ENCODE peak calls at places on chromosome 12, in eight cellular contexts. L, S, O, H, W, J, Z and B are unnamed samples.

GRCh38 chr12:26768611-26769603 is 64.1 kb downstream of the ITPR2 start:
- DNase-seq in L (no peak), S (no peak), O (no peak), H (peak; percentile 53), W (no peak), J (no peak), Z (no peak), B (no peak)

GRCh38 chr12:47307680-47308399 is 228.1 kb upstream of the AMIGO2 start:
- DNase-seq in L (no peak), S (no peak), O (peak; percentile 41), H (peak; percentile 58), W (no peak), J (peak; percentile 73), Z (peak; percentile 76), B (peak; percentile 36)

GRCh38 chr12:17344649-17345048 is 738.7 kb upstream of the LMO3 start:
- DNase-seq in L (no peak), S (no peak), O (no peak), H (no peak), W (no peak), J (no peak), Z (no peak), B (no peak)

GRCh38 chr12:29306267-29306666 is 74.7 kb downstream of the ERGIC2 start:
- DNase-seq in L (no peak), S (no peak), O (no peak), H (no peak), W (no peak), J (no peak), Z (no peak), B (no peak)

GRCh38 chr12:94109154-94109553 is 39.2 kb upstream of the PLXNC1 start:
- DNase-seq in L (no peak), S (no peak), O (no peak), H (peak; percentile 14), W (no peak), J (peak; percentile 71), Z (no peak), B (no peak)

GRCh38 chr12:54680374-54680773 is 32.2 kb upstream of the DCD start:
- DNase-seq in L (no peak), S (no peak), O (peak; percentile 37), H (peak; percentile 22), W (no peak), J (peak; percentile 10), Z (peak; percentile 11), B (peak; percentile 23)

GRCh38 chr12:78490841-78491240 is 373.7 kb upstream of the SYT1 start:
- DNase-seq in L (no peak), S (no peak), O (no peak), H (no peak), W (no peak), J (peak; percentile 1), Z (no peak), B (no peak)

GRCh38 chr12:75913502-75914110 is 118.0 kb downstream of the PHLDA1 start:
- DNase-seq in L (no peak), S (peak; percentile 50), O (no peak), H (no peak), W (no peak), J (no peak), Z (no peak), B (no peak)

GRCh38 chr12:62813031-62813829 is 121.7 kb downstream of the PPM1H start:
- DNase-seq in L (peak; percentile 10), S (peak; percentile 59), O (peak; percentile 61), H (peak; percentile 42), W (peak; percentile 69), J (peak; percentile 68), Z (peak; percentile 4), B (peak; percentile 41)

GRCh38 chr12:14548609-14549008 is 19.1 kb downstream of the PLBD1 start:
- DNase-seq in L (no peak), S (no peak), O (no peak), H (no peak), W (no peak), J (no peak), Z (no peak), B (no peak)

GRCh38 chr12:117023998-117024960 is 74.9 kb downstream of the TESC start:
- DNase-seq in L (no peak), S (no peak), O (peak; percentile 23), H (no peak), W (no peak), J (no peak), Z (no peak), B (no peak)

GRCh38 chr12:85279449-85280137 is 427 bp upstream of the ALX1 start:
- DNase-seq in L (no peak), S (no peak), O (no peak), H (peak; percentile 5), W (peak; percentile 49), J (no peak), Z (no peak), B (no peak)

GRCh38 chr12:130041983-130042812 is 120.1 kb upstream of the FZD10 start:
- DNase-seq in L (no peak), S (no peak), O (no peak), H (no peak), W (peak; percentile 86), J (no peak), Z (peak; percentile 45), B (peak; percentile 24)

GRCh38 chr12:46103691-46104090 is 113.3 kb upstream of the SCAF11 start:
- DNase-seq in L (no peak), S (no peak), O (no peak), H (no peak), W (no peak), J (no peak), Z (no peak), B (no peak)

GRCh38 chr12:54008260-54008552 is 579 bp upstream of the HOXC8 start:
- DNase-seq in L (no peak), S (no peak), O (no peak), H (no peak), W (no peak), J (no peak), Z (no peak), B (no peak)

GRCh38 chr12:96237465-96238077 is 43.4 kb downstream of the ELK3 start:
- DNase-seq in L (peak; percentile 52), S (peak; percentile 75), O (peak; percentile 44), H (no peak), W (no peak), J (peak; percentile 97), Z (no peak), B (peak; percentile 29)

GRCh38 chr12:122946690-122947271 is 19.5 kb downstream of the ABCB9 start:
- DNase-seq in L (peak; percentile 46), S (peak; percentile 73), O (peak; percentile 85), H (peak; percentile 81), W (no peak), J (peak; percentile 100), Z (no peak), B (peak; percentile 85)

GRCh38 chr12:49357099-49357678 is 10.1 kb upstream of the SPATS2 start:
- DNase-seq in L (no peak), S (no peak), O (no peak), H (no peak), W (no peak), J (peak; percentile 75), Z (no peak), B (no peak)

GRCh38 chr12:9951026-9951652 is 19.0 kb upstream of the CLEC2A start:
- DNase-seq in L (peak; percentile 1), S (no peak), O (no peak), H (peak; percentile 43), W (no peak), J (no peak), Z (peak; percentile 68), B (no peak)

GRCh38 chr12:109270494-109270893 is 38.6 kb downstream of the FOXN4 start:
- DNase-seq in L (no peak), S (no peak), O (no peak), H (no peak), W (no peak), J (no peak), Z (no peak), B (no peak)
- H3K36me3 ChIP-seq in L (no peaks in the 10 kb centered on the region), S (no peaks in the 10 kb centered on the region), O (peaks cover 40% of the 10 kb centered on the region), H (peaks cover 3% of the 10 kb centered on the region), W (peaks cover 6% of the 10 kb centered on the region), J (peaks cover 3% of the 10 kb centered on the region), Z (peaks cover 20% of the 10 kb centered on the region), B (no peaks in the 10 kb centered on the region)

GRCh38 chr12:92417343-92417742 is 271.7 kb upstream of the BTG1 start:
- DNase-seq in L (no peak), S (no peak), O (no peak), H (no peak), W (no peak), J (no peak), Z (no peak), B (no peak)

GRCh38 chr12:92414383-92415065 is 268.9 kb upstream of the BTG1 start:
- DNase-seq in L (no peak), S (no peak), O (no peak), H (peak; percentile 46), W (no peak), J (peak; percentile 51), Z (no peak), B (no peak)

GRCh38 chr12:92412931-92413685 is 267.5 kb upstream of the BTG1 start:
- DNase-seq in L (no peak), S (no peak), O (no peak), H (no peak), W (no peak), J (peak; percentile 10), Z (no peak), B (no peak)

GRCh38 chr12:92419201-92419600 is 273.6 kb upstream of the BTG1 start:
- DNase-seq in L (no peak), S (no peak), O (no peak), H (no peak), W (no peak), J (no peak), Z (no peak), B (no peak)

DNA sequence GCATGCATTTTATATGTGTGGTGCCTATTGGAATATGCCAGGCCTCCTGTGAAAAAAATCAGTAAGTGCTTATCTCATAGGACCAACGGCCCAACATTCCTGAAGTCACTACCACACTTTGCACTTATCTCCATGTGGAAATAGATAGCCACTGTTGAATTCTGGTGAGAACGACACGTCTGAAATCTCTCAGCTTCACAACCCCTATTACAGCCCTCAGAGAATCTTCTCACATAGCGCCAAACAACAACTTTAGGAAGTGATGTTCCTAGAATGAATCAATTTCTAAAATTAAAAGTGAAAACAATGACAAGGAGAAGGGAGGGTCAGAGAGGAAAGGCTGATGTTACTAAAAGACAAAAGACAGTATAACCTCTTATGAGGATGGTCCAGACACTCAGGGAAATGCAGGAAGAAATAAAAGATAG is 270.8 kb upstream of the BTG1 start:
- DNase-seq in L (no peak), S (no peak), O (no peak), H (no peak), W (no peak), J (no peak), Z (no peak), B (no peak)
- H3K4me1 ChIP-seq in L (no peaks in the 10 kb centered on the region), S (peaks cover 24% of the 10 kb centered on the region), O (peaks cover 5% of the 10 kb centered on the region), H (no peaks in the 10 kb centered on the region), W (no peaks in the 10 kb centered on the region), J (no peaks in the 10 kb centered on the region), Z (no peaks in the 10 kb centered on the region), B (no peaks in the 10 kb centered on the region)

DNA sequence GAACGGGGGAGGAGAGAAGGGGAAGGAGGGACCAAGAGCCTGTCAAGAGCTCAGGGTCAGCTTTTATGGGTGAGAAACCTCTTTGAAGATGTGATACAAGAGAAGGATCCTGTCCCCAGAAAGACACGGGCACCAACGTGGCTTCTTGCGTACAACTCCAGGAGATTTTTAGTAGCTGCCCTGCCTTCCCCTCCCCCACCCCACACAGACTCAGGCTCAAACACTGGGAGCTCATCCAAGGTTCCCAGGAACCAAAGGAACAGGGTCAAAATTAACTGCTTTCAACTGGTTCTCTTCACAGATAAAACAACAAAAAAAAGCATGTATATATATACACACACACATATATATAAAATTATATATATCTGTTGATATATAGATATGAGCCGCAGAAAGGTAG is 34.6 kb downstream of the APPL2 start:
- DNase-seq in L (no peak), S (peak; percentile 27), O (peak; percentile 41), H (no peak), W (no peak), J (no peak), Z (no peak), B (no peak)
- H3K36me3 ChIP-seq in L (peaks cover 23% of the 10 kb centered on the region), S (no peaks in the 10 kb centered on the region), O (peaks cover 97% of the 10 kb centered on the region), H (peaks cover 22% of the 10 kb centered on the region), W (no peaks in the 10 kb centered on the region), J (peaks cover 74% of the 10 kb centered on the region), Z (peaks cover 92% of the 10 kb centered on the region), B (no peaks in the 10 kb centered on the region)

GRCh38 chr12:113470871-113471618 is 626 bp downstream of the LHX5 start:
- DNase-seq in L (no peak), S (no peak), O (no peak), H (no peak), W (no peak), J (no peak), Z (no peak), B (no peak)
- H3K4me1 ChIP-seq in L (peaks cover 5% of the 10 kb centered on the region), S (peaks cover 15% of the 10 kb centered on the region), O (peaks cover 41% of the 10 kb centered on the region), H (no peaks in the 10 kb centered on the region), W (no peaks in the 10 kb centered on the region), J (no peaks in the 10 kb centered on the region), Z (no peaks in the 10 kb centered on the region), B (no peaks in the 10 kb centered on the region)